ENCODE peak calls at places on chromosomes 4 and X, in six cellular contexts. G is bronchial epithelial cell, N is stomach, U is choroid plexus epithelial cell, P is psoas muscle, S is GM12865. T is an unnamed sample.

GRCh38 chr4:183906736-183907651 is 1.9 kb downstream of the STOX2 start:
- DNase-seq in G (no peak), N (no peak), U (no peak), P (no peak), S (no peak), T (no peak)

GRCh38 chrX:114152130-114152529 is 431.8 kb upstream of the HTR2C start:
- DNase-seq in G (peak), N (no peak), U (peak), P (no peak), S (no peak), T (peak)

GRCh38 chr4:151674804-151675290 is 86.0 kb downstream of the GATB start:
- DNase-seq in G (peak), N (peak), U (peak), P (no peak), S (no peak), T (peak)

GRCh38 chrX:11787564-11787963 is 29.5 kb downstream of the MSL3 start:
- DNase-seq in G (peak), N (peak), U (peak), P (peak), S (peak), T (peak)

GRCh38 chr4:91116861-91117260 is 989.7 kb downstream of the CCSER1 start:
- DNase-seq in G (peak), N (no peak), U (peak), P (no peak), S (peak), T (no peak)

GRCh38 chr4:81214518-81215218 is 354 bp downstream of the PRKG2 start:
- DNase-seq in G (no peak), N (no peak), U (peak), P (no peak), S (no peak), T (peak)

GRCh38 chr4:164224871-164225270 is 529.1 kb upstream of the SMIM31 start:
- DNase-seq in G (no peak), N (no peak), U (no peak), P (no peak), S (no peak), T (no peak)

GRCh38 chr4:152534541-152535231 is 1.2 kb downstream of the FBXW7 start:
- DNase-seq in G (no peak), N (peak), U (peak), P (peak), S (peak), T (peak)

GRCh38 chr4:86221076-86221475 is 138.8 kb downstream of the MAPK10 start:
- DNase-seq in G (no peak), N (no peak), U (no peak), P (no peak), S (no peak), T (no peak)

GRCh38 chr4:1515763-1516162 is 109.5 kb upstream of the NKX1-1 start:
- DNase-seq in G (no peak), N (no peak), U (no peak), P (peak), S (no peak), T (no peak)

GRCh38 chrX:153968754-153969124 is 2.9 kb downstream of the HCFC1 start:
- DNase-seq in G (no peak), N (no peak), U (no peak), P (peak), S (peak), T (no peak)

GRCh38 chr4:166498541-166498940 is 625.5 kb downstream of the TLL1 start:
- DNase-seq in G (no peak), N (no peak), U (peak), P (no peak), S (no peak), T (peak)

GRCh38 chrX:129771266-129771995 is 8.3 kb upstream of the SASH3 start:
- DNase-seq in G (no peak), N (no peak), U (no peak), P (peak), S (peak), T (no peak)

GRCh38 chr4:39406763-39407583 is at the start of gene KLB:
- DNase-seq in G (no peak), N (no peak), U (no peak), P (no peak), S (no peak), T (peak)

GRCh38 chr4:184198190-184198589 is 19.5 kb downstream of the ENPP6 start:
- DNase-seq in G (no peak), N (no peak), U (no peak), P (no peak), S (no peak), T (no peak)

GRCh38 chr4:98662619-98663225 is 4.3 kb upstream of the TSPAN5 start:
- DNase-seq in G (peak), N (no peak), U (no peak), P (no peak), S (peak), T (no peak)

GRCh38 chrX:135520553-135521404 is at the start of gene INTS6L:
- DNase-seq in G (peak), N (peak), U (peak), P (peak), S (peak), T (peak)

GRCh38 chrX:10949541-10949940 is 161.6 kb upstream of the HCCS start:
- DNase-seq in G (no peak), N (no peak), U (no peak), P (no peak), S (no peak), T (no peak)

GRCh38 chr4:173056708-173057107 is 111.9 kb upstream of the GALNT7 start:
- DNase-seq in G (no peak), N (peak), U (no peak), P (no peak), S (no peak), T (no peak)

GRCh38 chrX:1105671-1106419 is 106.6 kb downstream of the CRLF2 start:
- DNase-seq in G (no peak), N (no peak), U (no peak), P (no peak), S (no peak), T (no peak)

GRCh38 chr4:11485926-11486325 is 57.2 kb upstream of the HS3ST1 start:
- DNase-seq in G (no peak), N (no peak), U (no peak), P (no peak), S (no peak), T (no peak)

GRCh38 chr4:101306225-101306624 is 41.1 kb downstream of the PPP3CA start:
- DNase-seq in G (peak), N (no peak), U (no peak), P (no peak), S (peak), T (no peak)

GRCh38 chr4:39228377-39228776 is 46.0 kb downstream of the WDR19 start:
- DNase-seq in G (no peak), N (peak), U (no peak), P (no peak), S (no peak), T (no peak)

GRCh38 chr4:132001542-132001941 is 1147.6 kb upstream of the PCDH10 start:
- DNase-seq in G (peak), N (no peak), U (peak), P (no peak), S (no peak), T (peak)

GRCh38 chrX:2710041-2710471 is 19.0 kb downstream of the CD99 start:
- DNase-seq in G (peak), N (no peak), U (peak), P (no peak), S (no peak), T (peak)

GRCh38 chrX:143664302-143664701 is 28.4 kb upstream of the SLITRK4 start:
- DNase-seq in G (peak), N (no peak), U (peak), P (no peak), S (peak), T (peak)

GRCh38 chrX:143663755-143664154 is 27.9 kb upstream of the SLITRK4 start:
- DNase-seq in G (no peak), N (no peak), U (no peak), P (no peak), S (no peak), T (no peak)

DNA sequence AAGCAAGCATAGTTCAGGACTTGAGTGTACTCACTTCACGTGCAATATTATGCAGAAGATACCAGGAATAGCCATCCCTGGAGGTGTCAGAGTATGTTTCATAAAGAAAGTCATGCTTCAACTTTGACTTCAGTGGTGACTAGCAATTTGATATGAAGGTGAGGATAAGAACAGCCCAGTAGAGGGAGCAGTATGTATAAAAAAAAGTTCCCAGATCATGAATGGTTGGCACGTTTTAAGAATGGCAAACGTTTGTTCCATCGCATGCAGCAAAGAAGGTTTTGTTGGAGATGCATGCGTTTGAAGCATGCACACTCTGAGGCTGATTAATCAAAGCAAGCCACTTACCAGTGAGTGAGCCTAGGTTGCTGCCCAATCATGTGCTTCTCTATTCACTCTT is 33.5 kb upstream of the SLITRK4 start:
- DNase-seq in G (peak), N (no peak), U (no peak), P (no peak), S (no peak), T (no peak)
- TF ChIP-seq CTCF in G (peak), N (no peak), U (no peak), P (no peak), S (no peak), T (no peak)

GRCh38 chr4:73723029-73723428 is 17.3 kb upstream of the CXCL8 start:
- DNase-seq in G (peak), N (no peak), U (peak), P (no peak), S (no peak), T (no peak)

GRCh38 chr4:73721901-73722300 is 18.5 kb upstream of the CXCL8 start:
- DNase-seq in G (no peak), N (no peak), U (peak), P (no peak), S (no peak), T (peak)

GRCh38 chr4:73723945-73724344 is 16.4 kb upstream of the CXCL8 start:
- DNase-seq in G (no peak), N (no peak), U (no peak), P (no peak), S (no peak), T (no peak)

GRCh38 chr4:73718375-73719373 is 21.7 kb upstream of the CXCL8 start:
- DNase-seq in G (peak), N (no peak), U (no peak), P (no peak), S (peak), T (peak)

GRCh38 chr4:73721419-73721818 is 18.9 kb upstream of the CXCL8 start:
- DNase-seq in G (peak), N (no peak), U (peak), P (no peak), S (no peak), T (peak)
- H3K4me3 ChIP-seq in G (no peak), N (no peak), U (no peak), P (no peak), S (no peak), T (no peak)

GRCh38 chr4:93788712-93789111 is 39.8 kb upstream of the ATOH1 start:
- DNase-seq in G (peak), N (no peak), U (peak), P (no peak), S (peak), T (peak)
- TF ChIP-seq CTCF in G (peak), N (no peak), U (peak), P (no peak), S (peak), T (peak)

GRCh38 chrX:119391279-119391678 is 7.9 kb upstream of the SLC25A43 start:
- DNase-seq in G (peak), N (peak), U (peak), P (no peak), S (peak), T (peak)

GRCh38 chrX:119393144-119393543 is 6.0 kb upstream of the SLC25A43 start:
- DNase-seq in G (no peak), N (no peak), U (no peak), P (no peak), S (no peak), T (no peak)

GRCh38 chrX:119389854-119390501 is 9.2 kb upstream of the SLC25A43 start:
- DNase-seq in G (no peak), N (no peak), U (peak), P (no peak), S (no peak), T (no peak)

DNA sequence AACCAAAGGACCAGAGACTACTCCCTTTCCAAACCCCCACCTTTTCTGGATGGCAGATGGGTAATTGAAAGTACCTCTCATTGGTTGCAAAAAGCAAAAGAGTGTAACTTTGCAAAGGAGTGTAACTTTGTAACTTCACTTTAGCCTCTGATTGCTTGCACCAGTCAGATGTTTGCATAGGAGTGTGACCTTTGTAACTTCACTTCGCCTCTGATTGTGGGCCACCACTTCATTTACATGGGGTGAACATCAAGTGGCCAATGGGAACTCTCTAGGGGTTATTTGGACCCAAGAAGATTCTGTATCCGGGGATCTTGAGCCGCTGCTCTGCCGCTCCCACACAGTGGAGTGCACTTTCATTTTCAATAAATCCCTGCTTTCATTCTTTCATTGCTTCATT is 9.9 kb upstream of the SLC25A43 start:
- DNase-seq in G (no peak), N (no peak), U (no peak), P (no peak), S (no peak), T (no peak)
- H3K4me3 ChIP-seq in G (no peak), N (no peak), U (peak), P (no peak), S (no peak), T (no peak)

GRCh38 chrX:51144828-51145442 is 187.7 kb upstream of the NUDT10 start:
- DNase-seq in G (peak), N (no peak), U (peak), P (no peak), S (peak), T (peak)

DNA sequence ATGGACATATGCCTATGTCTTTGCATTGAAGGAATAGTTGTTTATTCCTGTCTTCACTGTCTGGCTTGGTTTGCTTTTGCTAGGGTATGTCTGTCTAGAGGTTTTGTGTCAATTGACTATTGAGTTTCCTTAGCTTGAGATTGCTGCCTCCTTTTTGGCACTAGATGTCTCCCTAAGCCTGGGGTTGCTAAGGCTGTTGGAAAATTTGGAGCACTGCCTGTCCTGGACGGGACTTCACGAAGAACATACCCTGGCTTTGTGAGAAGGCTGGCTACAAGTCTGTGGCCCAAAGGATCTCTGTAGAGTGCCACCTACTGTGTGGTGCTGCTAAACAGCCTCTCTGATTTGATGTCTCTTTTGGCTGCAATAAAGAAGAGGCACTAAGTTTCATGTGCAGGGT is 183.8 kb upstream of the NUDT10 start:
- DNase-seq in G (peak), N (no peak), U (no peak), P (no peak), S (no peak), T (no peak)
- TF ChIP-seq CTCF in G (no peak), N (no peak), U (no peak), P (no peak), S (no peak), T (no peak)

GRCh38 chrX:88612870-88613329 is 134.1 kb upstream of the CPXCR1 start:
- DNase-seq in G (no peak), N (no peak), U (peak), P (no peak), S (no peak), T (no peak)

GRCh38 chrX:88613338-88613737 is 133.7 kb upstream of the CPXCR1 start:
- DNase-seq in G (no peak), N (no peak), U (peak), P (no peak), S (no peak), T (peak)
- H3K4me3 ChIP-seq in G (no peak), N (no peak), U (no peak), P (no peak), S (no peak), T (no peak)

GRCh38 chrX:96770315-96770714 is 85.7 kb downstream of the DIAPH2 start:
- DNase-seq in G (no peak), N (no peak), U (peak), P (no peak), S (peak), T (peak)
- TF ChIP-seq CTCF in G (no peak), N (no peak), U (peak), P (peak), S (peak), T (peak)